ENCODE peak calls at places on chromosomes 4 and X, in seven cellular contexts. M is neuronal stem cell, N is putamen, I is activated T-cell treated with anti-CD3 and anti-CD28 coated beads for 1 hour, G is NCI-H1092 treated with DMSO at 0.1 percent for 48 hours, P is activated gamma-delta T cell treated with Interleukin-2 at 50 U/mL for 16 hours, L is memory B cell. E is an unnamed sample.

GRCh38 chrX:95716841-95717240 is 967.8 kb upstream of the DIAPH2 start:
- DNase-seq in M (no peak), N (no peak), I (no peak), G (no peak), P (no peak), L (no peak), E (no peak)

GRCh38 chr4:109648266-109648996 is 54.8 kb downstream of the CASP6 start:
- DNase-seq in M (no peak), N (no peak), I (no peak), G (no peak), P (peak; percentile 6), L (no peak), E (peak; percentile 38)

GRCh38 chr4:38753021-38753806 is 29.6 kb downstream of the TLR10 start:
- DNase-seq in M (peak; percentile 90), N (peak; percentile 30), I (no peak), G (no peak), P (no peak), L (no peak), E (no peak)

GRCh38 chrX:118724775-118725174 is 2.6 kb upstream of the IL13RA1 start:
- DNase-seq in M (no peak), N (no peak), I (no peak), G (no peak), P (no peak), L (no peak), E (no peak)

GRCh38 chr4:73947239-73947985 is 34.4 kb downstream of the PF4 start:
- DNase-seq in M (no peak), N (no peak), I (no peak), G (no peak), P (no peak), L (no peak), E (no peak)

GRCh38 chr4:172850838-172851237 is 317.8 kb upstream of the GALNT7 start:
- DNase-seq in M (no peak), N (no peak), I (no peak), G (no peak), P (no peak), L (no peak), E (no peak)

GRCh38 chrX:43939187-43939926 is 33.8 kb downstream of the NDP start:
- DNase-seq in M (no peak), N (no peak), I (no peak), G (peak; percentile 27), P (no peak), L (no peak), E (no peak)

GRCh38 chrX:31333181-31333831 is 261.5 kb upstream of the FTHL17 start:
- DNase-seq in M (no peak), N (no peak), I (no peak), G (no peak), P (no peak), L (no peak), E (no peak)

GRCh38 chr4:163484906-163485305 is 9.6 kb upstream of the TMA16 start:
- DNase-seq in M (peak; percentile 57), N (peak; percentile 35), I (peak; percentile 43), G (peak; percentile 17), P (peak; percentile 53), L (peak; percentile 62), E (peak; percentile 35)

GRCh38 chr4:123621072-123621705 is 224.6 kb downstream of the SPRY1 start:
- DNase-seq in M (no peak), N (peak; percentile 31), I (no peak), G (no peak), P (no peak), L (no peak), E (no peak)

GRCh38 chrX:129634541-129634940 is 20.2 kb downstream of the APLN start:
- DNase-seq in M (no peak), N (no peak), I (no peak), G (peak; percentile 12), P (no peak), L (no peak), E (no peak)

GRCh38 chr4:68693325-68694075 is 23.0 kb upstream of the UGT2B15 start:
- DNase-seq in M (no peak), N (no peak), I (no peak), G (no peak), P (no peak), L (no peak), E (no peak)

GRCh38 chr4:48483006-48483776 is at the start of gene SLC10A4:
- DNase-seq in M (peak; percentile 40), N (no peak), I (no peak), G (peak; percentile 91), P (peak; percentile 3), L (no peak), E (peak; percentile 69)

GRCh38 chr4:173448103-173448502 is 49.2 kb upstream of the SCRG1 start:
- DNase-seq in M (no peak), N (peak; percentile 84), I (no peak), G (peak; percentile 90), P (no peak), L (no peak), E (no peak)

GRCh38 chr4:152860057-152860456 is 76.1 kb upstream of the FHDC1 start:
- DNase-seq in M (no peak), N (no peak), I (no peak), G (no peak), P (no peak), L (no peak), E (no peak)

GRCh38 chr4:100591156-100591876 is 73.5 kb upstream of the EMCN start:
- DNase-seq in M (no peak), N (no peak), I (no peak), G (peak; percentile 79), P (no peak), L (no peak), E (no peak)

GRCh38 chr4:169921732-169922131 is 104.5 kb downstream of the MFAP3L start:
- DNase-seq in M (no peak), N (no peak), I (no peak), G (no peak), P (no peak), L (no peak), E (no peak)

GRCh38 chr4:182604161-182604591 is 313.0 kb downstream of the DCTD start:
- DNase-seq in M (no peak), N (no peak), I (no peak), G (peak; percentile 90), P (no peak), L (no peak), E (no peak)

GRCh38 chrX:3678287-3678686 is 35.2 kb downstream of the PRKX start:
- DNase-seq in M (no peak), N (no peak), I (no peak), G (no peak), P (no peak), L (no peak), E (no peak)

GRCh38 chr4:38759077-38759789 is 23.6 kb downstream of the TLR10 start:
- DNase-seq in M (peak; percentile 56), N (peak; percentile 98), I (peak; percentile 51), G (no peak), P (peak; percentile 55), L (peak; percentile 58), E (peak; percentile 34)

GRCh38 chrX:13167444-13168207 is 123.2 kb upstream of the FAM9C start:
- DNase-seq in M (no peak), N (no peak), I (no peak), G (no peak), P (no peak), L (no peak), E (no peak)

GRCh38 chrX:48937065-48937907 is 18.5 kb upstream of the PIM2 start:
- DNase-seq in M (no peak), N (no peak), I (peak; percentile 70), G (no peak), P (peak; percentile 92), L (peak; percentile 75), E (peak; percentile 70)